ENCODE peak calls at places on chromosomes 6 and 20, in five cellular contexts. R is SJSA1, C is heart right ventricle, N is right lobe of liver, X is aorta. Y is an unnamed sample.

GRCh38 chr6:152268846-152269442 is 368.2 kb downstream of the SYNE1 start:
- DNase-seq in R (no peak), C (no peak), N (no peak), X (no peak), Y (no peak)

GRCh38 chr6:118469468-118469867 is 78.6 kb upstream of the PLN start:
- DNase-seq in R (no peak), C (no peak), N (no peak), X (no peak), Y (no peak)

GRCh38 chr6:88636871-88637270 is 326.5 kb downstream of the RNGTT start:
- DNase-seq in R (no peak), C (no peak), N (no peak), X (no peak), Y (no peak)

GRCh38 chr6:39848171-39848570 is 56.0 kb downstream of the DAAM2 start:
- DNase-seq in R (no peak), C (no peak), N (no peak), X (no peak), Y (no peak)

GRCh38 chr6:166774770-166775169 is 147.7 kb upstream of the RPS6KA2 start:
- DNase-seq in R (no peak), C (no peak), N (no peak), X (no peak), Y (no peak)

GRCh38 chr6:164825386-164825785 is 484.0 kb downstream of the C6orf118 start:
- DNase-seq in R (no peak), C (no peak), N (no peak), X (no peak), Y (no peak)

GRCh38 chr6:34572021-34572420 is 15.9 kb upstream of the SPDEF start:
- DNase-seq in R (no peak), C (no peak), N (no peak), X (no peak), Y (no peak)

GRCh38 chr6:14288910-14289309 is 171.3 kb downstream of the CD83 start:
- DNase-seq in R (no peak), C (no peak), N (no peak), X (no peak), Y (no peak)

GRCh38 chr6:133359256-133359655 is 118.1 kb downstream of the EYA4 start:
- DNase-seq in R (no peak), C (no peak), N (no peak), X (no peak), Y (no peak)

GRCh38 chr6:43304882-43305281 is 3.7 kb downstream of the CRIP3 start:
- DNase-seq in R (no peak), C (no peak), N (no peak), X (no peak), Y (no peak)

GRCh38 chr6:12270551-12271228 is 19.5 kb upstream of the EDN1 start:
- DNase-seq in R (no peak), C (no peak), N (no peak), X (no peak), Y (no peak)

GRCh38 chr6:5121956-5122355 is 36.8 kb downstream of the PPP1R3G start:
- DNase-seq in R (no peak), C (no peak), N (no peak), X (no peak), Y (no peak)

GRCh38 chr6:85641916-85642773 is 541 bp downstream of the SYNCRIP start:
- DNase-seq in R (peak; percentile 54), C (peak; percentile 64), N (peak; percentile 66), X (peak; percentile 85), Y (peak; percentile 69)

GRCh38 chr6:142474446-142475289 is 172.9 kb downstream of the ADGRG6 start:
- DNase-seq in R (peak; percentile 63), C (no peak), N (no peak), X (no peak), Y (peak; percentile 65)

GRCh38 chr6:41462980-41463930 is 82.9 kb upstream of the FOXP4 start:
- DNase-seq in R (peak; percentile 78), C (peak; percentile 74), N (peak; percentile 76), X (peak; percentile 91), Y (no peak)

GRCh38 chr20:24615353-24615752 is 145.9 kb downstream of the SYNDIG1 start:
- DNase-seq in R (peak; percentile 32), C (no peak), N (no peak), X (no peak), Y (no peak)
- H3K4me1 ChIP-seq in R (no peaks in the 10 kb centered on the region), C (peaks cover 15% of the 10 kb centered on the region), N (no peaks in the 10 kb centered on the region), X (no peaks in the 10 kb centered on the region), Y (no peaks in the 10 kb centered on the region)

GRCh38 chr20:53940356-53940694 is 130.1 kb downstream of the BCAS1 start:
- DNase-seq in R (no peak), C (no peak), N (no peak), X (no peak), Y (no peak)
- H3K4me1 ChIP-seq in R (peaks cover 30% of the 10 kb centered on the region), C (peaks cover 59% of the 10 kb centered on the region), N (no peaks in the 10 kb centered on the region), X (peaks cover 4% of the 10 kb centered on the region), Y (peaks cover 33% of the 10 kb centered on the region)

GRCh38 chr20:3733119-3733995 is 872 bp downstream of the HSPA12B start:
- DNase-seq in R (no peak), C (no peak), N (no peak), X (no peak), Y (no peak)
- H3K4me1 ChIP-seq in R (no peaks in the 10 kb centered on the region), C (peaks cover 84% of the 10 kb centered on the region), N (no peaks in the 10 kb centered on the region), X (no peaks in the 10 kb centered on the region), Y (peaks cover 7% of the 10 kb centered on the region)

GRCh38 chr20:63855363-63856110 is 5.8 kb upstream of the ABHD16B start:
- DNase-seq in R (no peak), C (peak; percentile 32), N (no peak), X (no peak), Y (peak; percentile 83)
- H3K4me1 ChIP-seq in R (peaks cover 18% of the 10 kb centered on the region), C (peaks cover 72% of the 10 kb centered on the region), N (no peaks in the 10 kb centered on the region), X (no peaks in the 10 kb centered on the region), Y (no peaks in the 10 kb centered on the region)

GRCh38 chr6:158654960-158655485 is 5.2 kb downstream of the SYTL3 start:
- DNase-seq in R (no peak), C (no peak), N (peak; percentile 45), X (no peak), Y (no peak)

GRCh38 chr6:158649289-158650143 is at the start of gene SYTL3:
- DNase-seq in R (peak; percentile 93), C (no peak), N (peak; percentile 52), X (no peak), Y (no peak)

GRCh38 chr6:158655569-158656450 is 6.0 kb downstream of the SYTL3 start:
- DNase-seq in R (peak; percentile 29), C (no peak), N (peak; percentile 39), X (no peak), Y (no peak)

GRCh38 chr6:158653577-158654354 is 3.9 kb downstream of the SYTL3 start:
- DNase-seq in R (peak; percentile 94), C (peak; percentile 34), N (peak; percentile 46), X (no peak), Y (no peak)

DNA sequence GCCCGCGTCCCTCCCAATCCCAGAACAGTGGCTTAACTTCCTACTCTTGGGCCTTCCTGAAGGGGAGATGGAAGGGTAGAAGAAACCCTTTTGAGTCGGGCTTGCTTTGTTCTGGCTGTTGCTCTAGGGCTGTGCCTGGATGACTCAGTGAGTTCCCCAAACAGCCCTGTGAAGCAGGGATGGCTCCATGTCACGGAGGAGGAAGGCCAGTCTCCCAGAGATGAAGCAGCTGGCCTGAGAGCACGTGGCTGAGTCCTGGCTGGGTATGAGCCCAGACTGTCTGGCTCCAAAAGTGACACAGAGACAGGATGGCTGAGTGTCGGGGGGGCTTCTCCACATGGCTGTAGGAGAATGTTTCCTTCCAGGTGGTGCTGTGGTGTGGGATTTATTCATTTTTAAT is 4.6 kb downstream of the SYTL3 start:
- DNase-seq in R (peak; percentile 95), C (peak; percentile 74), N (peak; percentile 59), X (no peak), Y (no peak)
- H3K4me1 ChIP-seq in R (peaks cover 58% of the 10 kb centered on the region), C (peaks cover 17% of the 10 kb centered on the region), N (no peaks in the 10 kb centered on the region), X (no peaks in the 10 kb centered on the region), Y (peaks cover 16% of the 10 kb centered on the region)

Y was measured in RWPE2.